ENCODE peak calls at places on chromosomes 16 and 17, in seven cellular contexts. A, B, H, W, V, P and G are unnamed samples.

GRCh38 chr16:46828943-46829342 is 2.0 kb downstream of the C16orf87 start:
- DNase-seq in V (peak; percentile 20), W (no peak), H (no peak), B (no peak), P (no peak), A (no peak), G (no peak)

GRCh38 chr17:57782051-57782490 is 37.0 kb upstream of the CCDC182 start:
- DNase-seq in V (no peak), P (no peak), W (no peak), A (peak; percentile 23), B (no peak), H (peak; percentile 68), G (no peak)

GRCh38 chr17:67696347-67696746 is 21.4 kb upstream of the NOL11 start:
- DNase-seq in H (no peak), V (no peak), P (no peak), A (no peak), B (no peak), W (no peak), G (no peak)

GRCh38 chr16:12303649-12304048 is 327.1 kb downstream of the SNX29 start:
- DNase-seq in H (no peak), P (no peak), B (no peak), A (no peak), V (no peak), W (no peak), G (no peak)

GRCh38 chr16:49827806-49828428 is 28.0 kb downstream of the ZNF423 start:
- DNase-seq in V (no peak), B (no peak), H (no peak), P (no peak), A (no peak), W (no peak), G (peak; percentile 45)

GRCh38 chr16:12455287-12455798 is 348.3 kb downstream of the CPPED1 start:
- DNase-seq in W (peak; percentile 35), H (peak; percentile 93), P (no peak), B (peak; percentile 81), A (peak; percentile 72), V (peak; percentile 61), G (no peak)

GRCh38 chr17:75652934-75653549 is 13.9 kb downstream of the RECQL5 start:
- DNase-seq in B (peak; percentile 40), A (peak; percentile 78), P (no peak), W (no peak), H (peak; percentile 92), V (peak; percentile 75), G (no peak)

GRCh38 chr17:22268214-22268911 is 576.0 kb downstream of the KCNJ18 start:
- DNase-seq in V (no peak), B (no peak), P (no peak), A (no peak), W (no peak), H (no peak), G (no peak)

GRCh38 chr17:69733171-69734014 is 318.9 kb downstream of the MAP2K6 start:
- DNase-seq in V (peak; percentile 30), W (peak; percentile 48), P (no peak), A (peak; percentile 33), B (no peak), H (no peak), G (no peak)

GRCh38 chr17:31404028-31404949 is 12.8 kb downstream of the RAB11FIP4 start:
- DNase-seq in W (no peak), V (no peak), H (peak; percentile 44), P (no peak), A (no peak), B (no peak), G (no peak)

GRCh38 chr17:43359469-43360105 is 39.2 kb upstream of the ARL4D start:
- DNase-seq in B (no peak), P (no peak), H (peak; percentile 58), A (no peak), V (no peak), W (no peak), G (no peak)

GRCh38 chr16:73364413-73364812 is 316.5 kb upstream of the ZFHX3 start:
- DNase-seq in V (no peak), H (no peak), A (no peak), W (no peak), B (no peak), P (no peak), G (no peak)

GRCh38 chr16:67927131-67927941 is 4.3 kb downstream of the CTRL start:
- DNase-seq in A (no peak), B (no peak), V (no peak), H (no peak), P (no peak), W (no peak), G (no peak)

GRCh38 chr17:74198694-74199093 is 4.8 kb upstream of the RPL38 start:
- DNase-seq in V (no peak), W (no peak), A (no peak), B (no peak), H (no peak), P (no peak), G (no peak)

GRCh38 chr17:2214887-2215615 is 88.5 kb downstream of the SMG6 start:
- DNase-seq in P (no peak), H (no peak), W (peak; percentile 54), B (no peak), V (peak; percentile 31), A (no peak), G (peak; percentile 29)

GRCh38 chr17:13273744-13274295 is 256.0 kb upstream of the ELAC2 start:
- DNase-seq in P (no peak), W (no peak), A (no peak), V (no peak), H (no peak), B (no peak), G (no peak)

GRCh38 chr17:81733507-81734404 is 21.7 kb downstream of the SLC25A10 start:
- DNase-seq in W (peak; percentile 85), B (peak; percentile 93), H (peak; percentile 98), V (peak; percentile 72), P (peak; percentile 72), A (peak; percentile 65), G (no peak)

GRCh38 chr16:10688726-10689125 is 6.0 kb downstream of the TEKT5 start:
- DNase-seq in W (no peak), P (no peak), H (no peak), B (no peak), A (no peak), V (no peak), G (no peak)

GRCh38 chr16:16144416-16144815 is 78.9 kb downstream of the ABCC6 start:
- DNase-seq in H (no peak), V (no peak), A (no peak), B (no peak), W (no peak), P (no peak), G (no peak)

GRCh38 chr17:50909765-50910661 is 43.9 kb upstream of the TOB1 start:
- DNase-seq in W (no peak), A (no peak), P (peak; percentile 83), V (no peak), H (no peak), B (no peak), G (no peak)

GRCh38 chr16:68790130-68790761 is 53.1 kb upstream of the TANGO6 start:
- DNase-seq in P (no peak), A (peak; percentile 45), W (no peak), B (no peak), V (no peak), H (peak; percentile 67), G (no peak)

GRCh38 chr16:71647391-71647790 is 21.4 kb downstream of the MARVELD3 start:
- DNase-seq in H (no peak), W (no peak), A (no peak), B (no peak), V (no peak), P (no peak), G (no peak)

GRCh38 chr16:57341441-57342303 is 16.9 kb upstream of the CCL22 start:
- DNase-seq in P (no peak), H (no peak), V (no peak), A (no peak), B (no peak), W (no peak), G (no peak)

GRCh38 chr16:68644303-68644702 is 807 bp upstream of the CDH3 start:
- DNase-seq in A (peak; percentile 67), H (peak; percentile 84), B (no peak), V (no peak), W (no peak), P (no peak), G (no peak)

GRCh38 chr17:30290696-30291570 is 811 bp downstream of the BLMH start:
- DNase-seq in V (peak; percentile 58), A (peak; percentile 50), W (peak; percentile 28), P (no peak), B (peak; percentile 77), H (peak; percentile 85), G (no peak)

GRCh38 chr17:376936-377863 is 24.6 kb upstream of the RPH3AL start:
- DNase-seq in H (no peak), V (no peak), W (peak; percentile 72), B (no peak), P (no peak), A (peak; percentile 35), G (no peak)

GRCh38 chr17:59493867-59494266 is 71.5 kb upstream of the DHX40 start:
- DNase-seq in B (no peak), H (no peak), V (no peak), A (peak; percentile 82), W (no peak), P (no peak), G (no peak)

GRCh38 chr17:47099451-47099986 is 89.6 kb downstream of the CDC27 start:
- DNase-seq in W (no peak), H (peak; percentile 67), A (peak; percentile 10), B (no peak), V (peak; percentile 44), P (no peak), G (no peak)
- H3K27ac ChIP-seq in W (peak overlapping the region; percentile 79), H (no peak overlapping the region), A (no peak overlapping the region), B (no peak overlapping the region), V (peak overlapping the region; percentile 61), P (peak overlapping the region; percentile 35), G (peak overlapping the region; percentile 69)

GRCh38 chr16:84726079-84726669 is 26.4 kb downstream of the USP10 start:
- DNase-seq in H (peak; percentile 94), W (peak; percentile 92), V (peak; percentile 84), P (peak; percentile 90), B (peak; percentile 96), A (peak; percentile 85), G (peak; percentile 62)
- H3K4me3 ChIP-seq in H (peak overlapping the region; percentile 8), W (no peak overlapping the region), V (peak overlapping the region; percentile 57), P (no peak overlapping the region), B (no peak overlapping the region), A (no peak overlapping the region), G (peak overlapping the region; percentile 43)

DNA sequence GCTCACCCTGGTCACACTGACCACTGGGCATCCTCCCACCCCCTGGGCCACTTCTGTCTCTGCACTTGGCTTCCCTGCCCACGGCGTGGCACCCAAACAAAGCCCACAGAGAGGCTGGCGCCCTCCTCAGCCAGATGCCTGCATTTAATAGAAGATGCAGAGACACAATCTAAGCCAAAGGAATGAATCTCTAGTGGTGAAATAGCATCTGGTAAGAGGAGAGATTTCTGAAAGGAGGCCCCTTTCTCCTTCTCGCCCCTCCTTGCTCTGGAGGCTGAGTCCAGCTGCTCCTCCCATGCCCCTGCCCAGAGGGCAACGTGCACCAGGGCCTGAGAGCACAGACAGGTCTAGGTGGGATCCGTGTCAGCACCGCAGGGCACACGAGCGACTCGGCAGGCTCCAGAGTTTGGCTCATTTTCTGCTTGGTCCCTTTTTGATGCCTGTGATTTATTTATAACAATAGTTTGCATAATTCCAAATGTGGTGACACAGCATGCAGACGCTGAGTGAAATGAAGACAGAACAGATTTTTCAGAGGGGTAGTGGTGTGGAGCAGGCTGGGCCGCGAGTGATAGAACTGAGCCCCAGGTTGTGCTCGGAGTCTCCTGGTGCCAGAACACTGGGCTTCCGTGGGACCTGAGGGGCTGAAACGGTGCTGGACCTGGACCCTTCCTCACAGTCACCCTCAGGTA is 95.6 kb downstream of the METRNL start:
- DNase-seq in A (no peak), H (peak; percentile 35), B (no peak), P (peak; percentile 11), V (peak; percentile 35), W (no peak), G (no peak)
- H3K27ac ChIP-seq in A (no peak overlapping the region), H (no peak overlapping the region), B (no peak overlapping the region), P (no peak overlapping the region), V (peak overlapping the region; percentile 41), W (no peak overlapping the region), G (no peak overlapping the region)

GRCh38 chr17:63446981-63447687 is 1.0 kb upstream of the CYB561 start:
- DNase-seq in B (no peak), A (peak; percentile 89), W (no peak), P (peak; percentile 63), H (peak; percentile 90), V (no peak), G (no peak)
- H3K4me3 ChIP-seq in B (peak overlapping the region; percentile 78), A (no peak overlapping the region), W (peak overlapping the region; percentile 80), P (peak overlapping the region; percentile 59), H (no peak overlapping the region), V (no peak overlapping the region), G (peak overlapping the region; percentile 93)